ENCODE peak calls at places on chromosomes 16 and 17, in eight cellular contexts. N is heart right ventricle; L is stimulated activated CD8-positive, alpha-beta memory T cell treated with anti-CD3 and anti-CD28 coated beads, Interleukin-4, amount 100 ng/mL, for 1 hour; J is A549; I is HS-5; D is Kasumi-1; O is substantia nigra; P is activated CD4-positive, alpha-beta T cell treated with anti-CD3 and anti-CD28 coated beads, Interleukin-2, amount 10 ng/mL, durations not matched to agents 7 days and 5 days. E is an unnamed sample.

GRCh38 chr16:68434654-68435210 is 13.6 kb downstream of the SMPD3 start:
- DNase-seq in N (no peak), L (no peak), J (no peak), I (no peak), D (no peak), O (no peak), P (peak), E (no peak)

GRCh38 chr17:3750926-3751325 is 27.2 kb downstream of the HASPIN start:
- DNase-seq in N (no peak), L (no peak), J (no peak), I (no peak), D (peak), O (no peak), P (peak), E (no peak)

GRCh38 chr17:79080761-79081290 is 6.2 kb downstream of the ENGASE start:
- DNase-seq in N (no peak), L (no peak), J (no peak), I (no peak), D (no peak), O (no peak), P (no peak), E (no peak)

GRCh38 chr16:4140652-4141051 is 24.4 kb upstream of the ADCY9 start:
- DNase-seq in N (no peak), L (no peak), J (no peak), I (no peak), D (no peak), O (no peak), P (no peak), E (no peak)

GRCh38 chr16:70701998-70702397 is 16.1 kb upstream of the MTSS2 start:
- DNase-seq in N (no peak), L (no peak), J (no peak), I (no peak), D (no peak), O (no peak), P (no peak), E (no peak)

GRCh38 chr16:27892879-27893278 is 170.6 kb downstream of the GSG1L start:
- DNase-seq in N (no peak), L (no peak), J (no peak), I (no peak), D (no peak), O (no peak), P (no peak), E (no peak)

GRCh38 chr17:71914042-71914441 is 206.8 kb upstream of the SOX9 start:
- DNase-seq in N (no peak), L (no peak), J (no peak), I (no peak), D (no peak), O (no peak), P (no peak), E (no peak)

GRCh38 chr16:16028311-16028999 is 79.0 kb downstream of the ABCC1 start:
- DNase-seq in N (no peak), L (no peak), J (no peak), I (no peak), D (no peak), O (no peak), P (no peak), E (no peak)

GRCh38 chr17:45312477-45313418 is 4.1 kb downstream of the MAP3K14 start:
- DNase-seq in N (no peak), L (no peak), J (no peak), I (no peak), D (no peak), O (no peak), P (no peak), E (no peak)

GRCh38 chr17:35537569-35538209 is at the start of gene SLFN12L:
- DNase-seq in N (no peak), L (no peak), J (no peak), I (no peak), D (no peak), O (no peak), P (peak), E (no peak)

E was measured in cerebellum.